ENCODE peak calls at places on chromosomes 12 and 14, in ten cellular contexts. H is stomach, Z is suprapubic skin, G is HCT116, S is upper lobe of left lung, M is prostate gland, I is breast epithelium, O is HepG2, U is sigmoid colon, F is endothelial cell of umbilical vein. C is an unnamed sample.
A peak's percentile ranks its signal among the peaks of the same experiment; 100 is the strongest.

GRCh38 chr14:40909906-40910305 is 696.8 kb upstream of the LRFN5 start:
- DNase-seq in S (no peak), U (no peak), Z (no peak), O (no peak), G (no peak), I (no peak), F (no peak), M (no peak), H (no peak), C (no peak)

GRCh38 chr12:77697126-77697525 is 133.6 kb upstream of the NAV3 start:
- DNase-seq in Z (no peak), S (no peak), F (no peak), U (no peak), M (no peak), G (no peak), I (no peak), O (no peak), H (no peak), C (no peak)

GRCh38 chr12:89016970-89017778 is 335.1 kb downstream of the DUSP6 start:
- DNase-seq in Z (peak; percentile 72), H (no peak), F (peak; percentile 85), U (peak; percentile 61), S (peak; percentile 22), O (peak; percentile 44), I (no peak), M (peak; percentile 53), G (peak; percentile 76), C (no peak)

GRCh38 chr12:121866331-121866730 is 7.7 kb upstream of the HPD start:
- DNase-seq in U (no peak), H (no peak), F (no peak), G (no peak), Z (no peak), O (no peak), S (no peak), I (no peak), M (no peak), C (no peak)

GRCh38 chr12:12286441-12286840 is 19.6 kb upstream of the LRP6 start:
- DNase-seq in U (no peak), H (no peak), Z (no peak), S (no peak), M (no peak), F (no peak), I (no peak), G (no peak), O (no peak), C (no peak)

GRCh38 chr14:97379091-97379531 is 581.9 kb downstream of the VRK1 start:
- DNase-seq in Z (no peak), G (no peak), I (no peak), H (no peak), S (no peak), O (no peak), U (no peak), M (no peak), F (no peak), C (no peak)

GRCh38 chr12:67068204-67068731 is 200.9 kb upstream of the CAND1 start:
- DNase-seq in M (no peak), U (no peak), O (no peak), G (no peak), Z (no peak), S (no peak), H (no peak), I (no peak), F (no peak), C (no peak)

GRCh38 chr12:4448376-4448775 is 2.8 kb upstream of the FGF6 start:
- DNase-seq in G (no peak), Z (no peak), O (no peak), H (no peak), S (no peak), U (no peak), M (no peak), I (no peak), F (no peak), C (no peak)

GRCh38 chr12:16112626-16113560 is 164.6 kb downstream of the SLC15A5 start:
- DNase-seq in Z (no peak), H (no peak), I (no peak), S (no peak), G (no peak), F (no peak), O (no peak), U (no peak), M (no peak), C (no peak)

GRCh38 chr14:70714055-70714550 is 72.4 kb downstream of the TTC9 start:
- DNase-seq in I (no peak), H (peak; percentile 47), Z (no peak), U (no peak), O (peak; percentile 57), F (peak; percentile 67), S (no peak), G (peak; percentile 54), M (peak; percentile 46), C (no peak)

GRCh38 chr14:52878469-52878868 is 72.4 kb downstream of the FERMT2 start:
- DNase-seq in Z (no peak), G (no peak), H (no peak), I (no peak), S (no peak), M (no peak), U (no peak), F (no peak), O (no peak), C (no peak)
- H3K27ac ChIP-seq in Z (no peak overlapping the region), G (no peak overlapping the region), H (no peak overlapping the region), I (no peak overlapping the region), S (peak overlapping the region; percentile 55), M (no peak overlapping the region), U (peak overlapping the region; percentile 35), F (no peak overlapping the region), O (no peak overlapping the region), C (no peak overlapping the region)

GRCh38 chr14:102079700-102079979 is 7.2 kb downstream of the HSP90AA1 start:
- DNase-seq in S (no peak), Z (no peak), U (no peak), F (no peak), G (no peak), O (no peak), H (no peak), I (no peak), M (no peak), C (no peak)

GRCh38 chr14:102078840-102079699 is 7.8 kb downstream of the HSP90AA1 start:
- DNase-seq in I (no peak), H (no peak), O (no peak), G (no peak), F (no peak), Z (no peak), S (no peak), U (no peak), M (no peak), C (no peak)

GRCh38 chr14:102076793-102077759 is 9.8 kb downstream of the HSP90AA1 start:
- DNase-seq in F (no peak), S (no peak), M (no peak), H (no peak), O (no peak), G (no peak), Z (no peak), I (no peak), U (no peak), C (peak; percentile 39)

GRCh38 chr14:102080183-102081080 is 6.4 kb downstream of the HSP90AA1 start:
- DNase-seq in H (no peak), G (no peak), O (no peak), U (no peak), Z (no peak), I (no peak), M (no peak), S (no peak), F (no peak), C (peak; percentile 24)

GRCh38 chr14:102078344-102078743 is 8.5 kb downstream of the HSP90AA1 start:
- DNase-seq in M (no peak), U (no peak), O (no peak), H (no peak), F (no peak), S (no peak), Z (no peak), G (no peak), I (no peak), C (peak; percentile 51)
- TF ChIP-seq POLR2AphosphoS5 in M (no peak), U (no peak), O (no peak), H (no peak), F (no peak), S (no peak), Z (no peak), G (no peak), I (no peak), C (no peak)

GRCh38 chr12:110741795-110742717 is 635 bp downstream of the PPP1CC start:
- DNase-seq in F (no peak), I (peak; percentile 57), M (no peak), H (peak; percentile 28), O (no peak), G (no peak), Z (no peak), S (peak; percentile 31), U (peak; percentile 75), C (no peak)

GRCh38 chr12:110744176-110744575 is 1.5 kb upstream of the PPP1CC start:
- DNase-seq in G (no peak), H (no peak), I (no peak), O (peak; percentile 69), S (no peak), F (peak; percentile 33), U (peak; percentile 72), Z (no peak), M (no peak), C (no peak)

GRCh38 chr12:110741371-110741770 is 1.3 kb downstream of the PPP1CC start:
- DNase-seq in S (no peak), M (no peak), I (no peak), G (no peak), H (no peak), Z (no peak), O (no peak), U (no peak), F (peak; percentile 47), C (no peak)

GRCh38 chr12:110743571-110744093 is 941 bp upstream of the PPP1CC start:
- DNase-seq in H (no peak), G (no peak), O (no peak), F (no peak), I (no peak), U (peak; percentile 79), M (no peak), Z (no peak), S (peak; percentile 62), C (peak; percentile 85)

DNA sequence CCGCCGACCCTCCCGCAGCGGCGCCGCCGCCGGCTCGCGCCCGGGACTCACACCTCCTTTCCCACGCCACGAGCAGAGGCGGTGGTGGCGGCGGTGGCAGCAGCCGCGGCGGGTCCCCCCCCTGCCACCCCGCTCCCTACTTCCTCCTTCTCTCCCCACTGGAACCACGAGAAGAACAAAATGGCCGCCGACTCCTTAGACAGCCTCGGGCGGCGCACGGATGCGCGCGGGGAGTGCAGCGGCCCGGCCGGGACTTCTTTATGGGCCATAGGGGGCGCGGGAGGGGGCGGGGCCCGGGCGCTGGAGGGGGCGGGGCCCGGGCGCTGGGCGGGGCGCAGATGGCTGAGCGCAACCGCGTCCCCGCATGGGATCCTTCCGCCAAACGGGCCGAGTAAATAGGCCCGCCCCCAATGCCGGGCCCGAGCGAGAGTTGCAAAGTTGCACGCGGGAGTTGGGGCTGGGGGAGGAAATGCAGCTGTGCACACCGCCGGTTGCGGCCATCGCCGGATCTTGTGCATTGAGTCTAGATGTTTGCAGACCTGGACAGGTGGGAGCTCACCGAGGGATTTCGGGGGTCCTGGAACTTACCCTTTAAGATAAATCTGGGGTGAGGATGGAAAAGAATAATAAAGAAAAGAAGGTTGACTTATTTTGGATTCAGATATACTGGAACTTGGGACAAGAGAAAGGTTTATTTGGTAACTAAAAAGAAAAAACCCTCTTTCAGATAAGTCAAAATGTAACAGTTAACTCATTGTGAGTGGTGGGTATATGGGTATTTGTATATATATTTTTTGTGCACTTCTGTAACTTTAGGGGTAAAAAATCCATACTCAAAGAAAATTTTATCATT is at the start of gene PPP1CC:
- DNase-seq in Z (peak; percentile 95), F (peak; percentile 90), U (peak; percentile 97), M (peak; percentile 93), I (peak; percentile 91), O (peak; percentile 88), G (peak; percentile 79), S (peak; percentile 97), H (peak; percentile 95), C (peak; percentile 98)
- TF ChIP-seq POLR2A in Z (peak; percentile 67), F (peak; percentile 80), U (peak; percentile 81), M (peak; percentile 71), I (no peak), O (peak; percentile 78), G (peak; percentile 53), S (peak; percentile 81), H (no peak), C (no peak)

GRCh38 chr14:52025310-52025709 is 36.0 kb downstream of the RTRAF start:
- DNase-seq in Z (no peak), S (no peak), I (no peak), G (no peak), F (peak; percentile 96), U (no peak), H (no peak), M (no peak), O (no peak), C (no peak)
- H3K27ac ChIP-seq in Z (no peak overlapping the region), S (no peak overlapping the region), I (peak overlapping the region; percentile 48), G (no peak overlapping the region), F (peak overlapping the region; percentile 91), U (no peak overlapping the region), H (no peak overlapping the region), M (no peak overlapping the region), O (no peak overlapping the region), C (no peak overlapping the region)